ENCODE peak calls at places on chromosomes 4 and X, in ten cellular contexts. M is thoracic aorta; X is CD8-positive, alpha-beta memory T cell; L is neuronal stem cell; D is lower lobe of right lung; G is aorta; Q is Karpas-422; H is cardiac fibroblast; T is fibroblast of villous mesenchyme; W is AG04450. C is an unnamed sample.

GRCh38 chr4:25810815-25811690 is 51.7 kb downstream of the SEL1L3 start:
- DNase-seq in H (peak), L (no peak), X (no peak), D (no peak), G (no peak), W (no peak), Q (no peak), T (no peak), M (no peak), C (no peak)

GRCh38 chr4:166658585-166658984 is 575.7 kb downstream of the SPOCK3 start:
- DNase-seq in H (no peak), X (no peak), Q (no peak), L (no peak), W (no peak), M (no peak), D (no peak), T (no peak), G (no peak), C (no peak)

GRCh38 chrX:1481636-1482529 is 29.2 kb upstream of the ASMTL start:
- DNase-seq in L (no peak), G (peak), M (no peak), X (peak), T (peak), Q (peak), H (peak), W (peak), D (peak), C (peak)

GRCh38 chrX:87489071-87489470 is 28.5 kb upstream of the KLHL4 start:
- DNase-seq in W (no peak), T (no peak), D (no peak), X (no peak), G (no peak), H (peak), M (no peak), L (no peak), Q (no peak), C (no peak)

GRCh38 chrX:80573275-80573674 is 153.0 kb downstream of the TENT5D start:
- DNase-seq in X (no peak), W (no peak), H (no peak), L (no peak), G (no peak), M (no peak), Q (no peak), D (no peak), T (no peak), C (no peak)

GRCh38 chr4:139814285-139815015 is 148.8 kb downstream of the MGST2 start:
- DNase-seq in T (peak), Q (no peak), L (no peak), G (no peak), M (no peak), X (no peak), H (no peak), W (no peak), D (no peak), C (no peak)

GRCh38 chrX:37420179-37420578 is 71.0 kb downstream of the PRRG1 start:
- DNase-seq in G (no peak), W (no peak), T (peak), D (no peak), H (peak), M (no peak), Q (no peak), L (no peak), X (no peak), C (no peak)

GRCh38 chrX:134885336-134886016 is 105.3 kb upstream of the SMIM10 start:
- DNase-seq in Q (no peak), G (no peak), L (no peak), X (no peak), H (no peak), T (no peak), M (no peak), D (no peak), W (no peak), C (no peak)

GRCh38 chr4:74805601-74806000 is 11.3 kb upstream of the BTC start:
- DNase-seq in W (peak), D (no peak), T (peak), X (no peak), H (peak), L (no peak), G (no peak), Q (peak), M (no peak), C (no peak)

GRCh38 chr4:182126567-182126966 is 116.6 kb upstream of the TENM3 start:
- DNase-seq in M (no peak), L (no peak), Q (no peak), X (no peak), G (no peak), D (no peak), T (no peak), H (no peak), W (no peak), C (no peak)

GRCh38 chr4:140170299-140170698 is 16.3 kb upstream of the MAML3 start:
- DNase-seq in T (no peak), M (no peak), W (no peak), X (no peak), H (no peak), G (no peak), Q (no peak), L (no peak), D (no peak), C (no peak)

GRCh38 chrX:54042609-54043010 is 1.7 kb downstream of the PHF8 start:
- DNase-seq in W (no peak), X (peak), G (peak), Q (peak), D (peak), L (peak), T (peak), M (peak), H (peak), C (peak)

GRCh38 chr4:105057370-105058096 is 89.1 kb upstream of the TET2 start:
- DNase-seq in T (peak), M (no peak), D (no peak), G (no peak), X (no peak), Q (no peak), W (no peak), H (peak), L (no peak), C (no peak)

GRCh38 chr4:94412019-94413017 is 39.4 kb upstream of the PDLIM5 start:
- DNase-seq in W (peak), M (no peak), Q (no peak), D (no peak), G (no peak), T (peak), X (no peak), L (no peak), H (peak), C (no peak)

GRCh38 chrX:140425712-140426395 is 79.0 kb downstream of the SOX3 start:
- DNase-seq in X (no peak), G (no peak), W (no peak), T (no peak), L (no peak), Q (no peak), D (no peak), M (no peak), H (no peak), C (no peak)

GRCh38 chr4:70788733-70789132 is 51.0 kb downstream of the GRSF1 start:
- DNase-seq in M (no peak), T (no peak), Q (no peak), X (no peak), L (no peak), W (no peak), D (no peak), G (no peak), H (no peak), C (no peak)

GRCh38 chrX:138534410-138534809 is 177.1 kb downstream of the FGF13 start:
- DNase-seq in G (no peak), W (no peak), H (no peak), Q (no peak), D (no peak), M (no peak), T (no peak), X (no peak), L (no peak), C (no peak)

GRCh38 chr4:12050357-12050756 is 621.7 kb upstream of the HS3ST1 start:
- DNase-seq in L (no peak), M (no peak), G (no peak), D (no peak), T (no peak), W (no peak), H (no peak), X (no peak), Q (no peak), C (no peak)

GRCh38 chr4:18480928-18481327 is 459.4 kb upstream of the LCORL start:
- DNase-seq in L (no peak), W (no peak), X (no peak), D (no peak), H (no peak), M (no peak), Q (no peak), T (no peak), G (no peak), C (no peak)

GRCh38 chrX:129785160-129785947 is 5.6 kb downstream of the SASH3 start:
- DNase-seq in H (no peak), G (no peak), X (no peak), L (no peak), D (no peak), M (no peak), T (no peak), W (no peak), Q (no peak), C (no peak)

GRCh38 chr4:97646997-97647396 is 496.3 kb downstream of the STPG2 start:
- DNase-seq in G (no peak), D (no peak), T (peak), L (no peak), M (no peak), W (no peak), X (no peak), Q (no peak), H (peak), C (no peak)

GRCh38 chrX:129755779-129756650 is 17.2 kb downstream of the XPNPEP2 start:
- DNase-seq in L (no peak), G (no peak), D (no peak), T (no peak), M (no peak), Q (peak), W (no peak), H (no peak), X (no peak), C (no peak)

GRCh38 chr4:144646523-144647094 is 653 bp downstream of the HHIP start:
- DNase-seq in Q (no peak), W (no peak), L (no peak), T (no peak), M (no peak), G (no peak), H (peak), D (no peak), X (no peak), C (no peak)

GRCh38 chr4:35649784-35650183 is 594.5 kb downstream of the ARAP2 start:
- DNase-seq in H (no peak), L (no peak), G (no peak), T (no peak), M (no peak), Q (no peak), W (no peak), D (no peak), X (no peak), C (no peak)

GRCh38 chr4:182286035-182286434 is 42.8 kb downstream of the TENM3 start:
- DNase-seq in X (no peak), M (no peak), Q (no peak), H (no peak), T (no peak), G (no peak), W (no peak), L (no peak), D (no peak), C (no peak)

GRCh38 chr4:70936200-70936787 is 34.1 kb downstream of the MOB1B start:
- DNase-seq in G (no peak), M (no peak), H (no peak), T (peak), D (no peak), W (no peak), X (no peak), Q (no peak), L (no peak), C (no peak)

GRCh38 chr4:125303821-125304220 is 10.9 kb upstream of the FAT4 start:
- DNase-seq in G (no peak), Q (no peak), M (no peak), H (no peak), X (no peak), T (no peak), L (no peak), W (no peak), D (no peak), C (no peak)

GRCh38 chr4:6603128-6603527 is 28.1 kb downstream of the MAN2B2 start:
- DNase-seq in L (no peak), M (no peak), D (no peak), Q (no peak), H (no peak), T (no peak), G (no peak), X (no peak), W (no peak), C (no peak)

GRCh38 chrX:119686087-119686639 is 6.8 kb downstream of the SEPTIN6 start:
- DNase-seq in T (peak), W (no peak), M (no peak), L (no peak), G (no peak), Q (peak), X (no peak), H (peak), D (no peak), C (no peak)
- H3K4me3 ChIP-seq in T (no peak), W (no peak), M (no peak), L (no peak), G (no peak), Q (peak), X (peak), H (no peak), D (no peak), C (no peak)

GRCh38 chr4:58760100-58760499 is 1649.9 kb upstream of the IGFBP7 start:
- DNase-seq in X (no peak), M (no peak), D (no peak), H (no peak), G (no peak), Q (no peak), W (no peak), T (no peak), L (no peak), C (no peak)
- H3K4me3 ChIP-seq in X (no peak), M (no peak), D (no peak), H (no peak), G (no peak), Q (no peak), W (no peak), T (no peak), L (no peak), C (no peak)

GRCh38 chrX:148784137-148784536 is 283.7 kb downstream of the AFF2 start:
- DNase-seq in H (no peak), T (no peak), D (no peak), G (no peak), W (no peak), L (no peak), Q (no peak), M (no peak), X (no peak), C (no peak)

DNA sequence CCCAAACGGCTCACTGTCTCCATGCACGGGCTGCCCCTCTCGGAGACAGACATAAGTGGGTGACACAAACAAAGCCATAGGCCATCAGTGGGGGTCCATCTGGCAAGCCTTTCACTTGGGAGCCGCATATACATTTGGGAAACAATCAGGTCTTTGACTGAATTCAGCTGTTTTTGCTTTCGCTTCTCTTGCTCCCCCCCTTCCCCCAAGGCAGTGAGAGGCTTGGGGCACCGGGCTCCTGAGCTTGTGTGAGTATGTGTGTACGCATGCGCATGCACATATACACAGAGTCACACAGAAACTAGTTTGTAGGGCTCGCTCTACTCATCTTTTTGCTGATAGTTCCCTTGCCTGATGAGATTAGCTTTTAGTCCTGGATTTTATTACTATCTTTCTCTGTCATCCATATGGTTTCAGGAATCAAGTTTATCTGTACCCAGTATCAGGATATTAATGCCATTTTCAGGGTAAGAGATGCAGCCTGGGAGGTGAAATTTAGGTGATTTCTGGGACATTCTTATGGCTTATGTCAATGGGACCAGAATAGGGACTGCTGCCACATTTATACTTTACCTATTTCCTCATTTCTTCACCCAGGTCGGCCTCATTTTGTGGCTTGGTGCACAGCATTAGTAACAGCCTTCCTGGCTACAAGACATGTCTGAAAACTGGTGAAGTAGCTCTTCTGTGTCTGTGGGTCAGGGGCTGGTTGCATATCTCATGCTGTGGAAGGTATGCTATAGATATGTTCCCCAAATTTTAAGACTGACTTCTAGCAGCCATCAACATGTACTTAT is 284.6 kb downstream of the AFF2 start:
- DNase-seq in X (no peak), G (no peak), Q (peak), M (no peak), W (no peak), T (no peak), H (no peak), D (no peak), L (no peak), C (no peak)
- H3K4me3 ChIP-seq in X (no peak), G (no peak), Q (peak), M (no peak), W (no peak), T (no peak), H (no peak), D (no peak), L (no peak), C (no peak)

DNA sequence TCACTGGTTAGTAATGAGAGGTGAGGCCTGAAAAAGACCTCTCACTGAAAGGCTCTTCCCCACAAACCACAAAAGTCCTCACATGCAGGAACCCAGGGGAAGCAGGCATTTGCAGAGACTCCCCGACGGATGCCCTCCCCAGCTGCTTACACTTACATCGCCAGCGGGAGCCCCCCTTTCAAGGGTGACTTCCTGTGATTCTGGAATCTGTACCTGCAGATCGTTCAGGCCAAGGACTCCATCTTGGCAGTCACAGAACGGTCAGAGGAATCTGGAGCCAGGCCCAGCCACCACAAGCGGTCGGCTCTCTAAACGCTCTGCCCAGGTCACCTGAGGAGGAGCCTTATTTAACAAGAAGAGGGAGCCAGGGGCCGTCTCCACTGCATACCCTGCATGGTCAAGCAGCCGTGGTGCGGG is 71.3 kb upstream of the STS start:
- DNase-seq in X (no peak), G (no peak), T (no peak), L (no peak), Q (no peak), M (no peak), H (no peak), D (no peak), W (no peak), C (no peak)
- H3K4me3 ChIP-seq in X (no peak), G (no peak), T (no peak), L (no peak), Q (no peak), M (no peak), H (no peak), D (no peak), W (no peak), C (no peak)

GRCh38 chr4:55458611-55459010 is 62.9 kb downstream of the TMEM165 start:
- DNase-seq in H (peak), T (no peak), M (no peak), L (no peak), Q (no peak), X (no peak), D (no peak), W (no peak), G (no peak), C (no peak)
- H3K4me3 ChIP-seq in H (no peak), T (no peak), M (no peak), L (no peak), Q (no peak), X (no peak), D (no peak), W (no peak), G (no peak), C (no peak)

DNA sequence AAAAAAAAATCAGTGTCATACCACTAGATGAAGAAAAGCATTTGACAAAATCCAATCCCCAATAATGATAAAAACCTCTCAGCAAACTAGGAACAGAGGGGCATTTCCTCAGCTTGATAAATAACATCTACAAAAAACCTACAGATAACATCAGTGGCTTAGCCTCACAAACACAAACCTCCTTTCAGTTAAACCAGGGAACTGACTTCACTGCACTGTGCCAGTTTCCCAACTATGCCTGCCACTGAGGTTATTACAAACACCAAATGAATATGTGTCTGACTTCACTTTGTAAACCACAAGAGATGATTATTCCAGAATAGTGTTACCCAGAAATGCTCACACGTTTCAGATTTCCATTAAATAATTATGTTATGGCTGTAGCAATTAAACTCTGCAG is 15.3 kb downstream of the MTMR8 start:
- DNase-seq in X (no peak), G (no peak), T (no peak), L (no peak), M (no peak), W (no peak), D (no peak), H (no peak), Q (no peak), C (no peak)
- H3K4me3 ChIP-seq in X (no peak), G (no peak), T (no peak), L (no peak), M (no peak), W (no peak), D (no peak), H (no peak), Q (no peak), C (no peak)

GRCh38 chr4:121156822-121157769 is 7.0 kb downstream of the TNIP3 start:
- DNase-seq in L (peak), Q (no peak), X (no peak), H (peak), W (no peak), G (peak), D (peak), T (no peak), M (no peak), C (peak)
- H3K4me3 ChIP-seq in L (peak), Q (no peak), X (peak), H (peak), W (peak), G (no peak), D (peak), T (peak), M (peak), C (peak)

DNA sequence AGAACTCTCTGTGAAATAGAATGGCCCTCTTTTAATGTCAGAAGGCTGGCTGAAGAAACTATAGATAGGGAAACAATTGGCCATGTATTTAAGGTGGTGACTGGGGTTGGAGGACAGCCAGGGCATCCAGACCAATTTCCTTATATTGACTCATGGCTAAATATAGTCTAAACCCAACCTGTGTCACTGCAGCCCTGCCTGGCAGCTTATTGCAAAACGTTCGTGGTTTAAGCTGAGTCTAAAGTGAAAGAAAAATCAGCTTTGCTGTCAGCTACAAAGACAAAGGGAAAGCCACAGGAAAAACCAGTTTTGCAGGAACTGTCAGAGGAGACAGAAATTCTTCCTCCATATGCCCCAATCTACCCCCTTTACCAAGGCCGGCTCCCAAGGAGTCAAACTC is 902.8 kb upstream of the NDST4 start:
- DNase-seq in G (no peak), T (peak), D (peak), W (no peak), H (peak), M (no peak), L (no peak), X (no peak), Q (no peak), C (no peak)
- H3K4me3 ChIP-seq in G (no peak), T (no peak), D (no peak), W (no peak), H (no peak), M (no peak), L (no peak), X (no peak), Q (no peak), C (no peak)

GRCh38 chr4:3388461-3389185 is 53.1 kb upstream of the HGFAC start:
- DNase-seq in D (peak), G (no peak), M (no peak), T (peak), L (no peak), Q (peak), H (peak), X (no peak), W (peak), C (peak)
- H3K4me3 ChIP-seq in D (peak), G (no peak), M (peak), T (peak), L (no peak), Q (peak), H (peak), X (no peak), W (peak), C (peak)

C was measured in upper lobe of right lung.